ENCODE peak calls at places on chromosomes 5 and 9, in eight cellular contexts. W is GM23248, R is HCT116, Q is fibroblast of lung, D is Caco-2, V is heart left ventricle, K is PC-9, G is esophagus squamous epithelium. Y is an unnamed sample. For H3K4me1, the result is how much of the 10 kb centered on the place peaks cover.

GRCh38 chr9:38335686-38336085 is 56.8 kb upstream of the ALDH1B1 start:
- DNase-seq in Q (no peak), D (no peak), G (no peak), V (no peak), W (no peak), R (no peak), K (no peak), Y (no peak)

GRCh38 chr5:13704401-13704800 is 240.1 kb downstream of the DNAH5 start:
- DNase-seq in D (no peak), V (no peak), R (no peak), G (no peak), W (no peak), Q (no peak), K (no peak), Y (peak)

GRCh38 chr5:98769256-98770157 is 4.0 kb upstream of the RGMB start:
- DNase-seq in K (peak), G (no peak), D (no peak), W (peak), V (peak), Q (peak), R (no peak), Y (no peak)

GRCh38 chr5:142548739-142549275 is 137.1 kb downstream of the FGF1 start:
- DNase-seq in K (peak), W (peak), R (peak), V (peak), Q (peak), G (no peak), D (peak), Y (peak)

GRCh38 chr5:107376546-107377276 is 294.0 kb downstream of the EFNA5 start:
- DNase-seq in R (no peak), Q (peak), K (no peak), W (no peak), G (no peak), D (no peak), V (no peak), Y (no peak)

GRCh38 chr5:71882826-71883744 is 164.0 kb downstream of the CARTPT start:
- DNase-seq in W (peak), V (no peak), D (no peak), Q (no peak), R (no peak), K (peak), G (no peak), Y (no peak)

GRCh38 chr5:150829744-150830143 is 16.6 kb upstream of the IRGM start:
- DNase-seq in D (no peak), W (no peak), Q (no peak), G (no peak), R (no peak), K (no peak), V (no peak), Y (no peak)

GRCh38 chr5:66829826-66830225 is 233.6 kb downstream of the MAST4 start:
- DNase-seq in W (peak), D (no peak), V (no peak), K (peak), Q (no peak), R (no peak), G (no peak), Y (no peak)

GRCh38 chr5:120366047-120366446 is 98.1 kb upstream of the PRR16 start:
- DNase-seq in G (no peak), Q (peak), V (no peak), K (no peak), R (no peak), D (no peak), W (peak), Y (no peak)

GRCh38 chr9:91676042-91676441 is 252.4 kb upstream of the NFIL3 start:
- DNase-seq in D (peak), G (no peak), R (peak), W (peak), V (no peak), Q (no peak), K (peak), Y (no peak)

GRCh38 chr9:125430161-125430485 is 168.5 kb downstream of the GAPVD1 start:
- DNase-seq in G (no peak), V (no peak), D (no peak), K (no peak), R (no peak), Q (no peak), W (no peak), Y (no peak)

GRCh38 chr5:159515909-159516415 is 185.7 kb upstream of the IL12B start:
- DNase-seq in R (peak), G (no peak), V (peak), K (peak), Q (peak), W (peak), D (peak), Y (peak)

GRCh38 chr5:155867531-155868088 is 459.4 kb upstream of the SGCD start:
- DNase-seq in D (no peak), R (no peak), W (peak), G (no peak), V (no peak), Q (no peak), K (no peak), Y (no peak)

GRCh38 chr9:89923961-89924504 is 319.2 kb downstream of the GADD45G start:
- DNase-seq in R (no peak), V (no peak), Q (peak), K (no peak), W (no peak), G (no peak), D (peak), Y (no peak)

GRCh38 chr5:54832846-54833245 is 152.5 kb downstream of the ESM1 start:
- DNase-seq in R (no peak), W (no peak), G (no peak), D (no peak), V (no peak), K (no peak), Q (no peak), Y (no peak)

GRCh38 chr5:122129332-122129731 is at the start of gene ZNF474:
- DNase-seq in R (peak), D (no peak), Q (peak), G (no peak), V (peak), W (peak), K (peak), Y (peak)

GRCh38 chr9:34684816-34685215 is 6.3 kb downstream of the CCL19 start:
- DNase-seq in D (no peak), V (no peak), R (no peak), G (no peak), K (no peak), Q (no peak), W (no peak), Y (no peak)

GRCh38 chr9:91161465-91162275 is 200.0 kb downstream of the AUH start:
- DNase-seq in R (no peak), V (no peak), K (no peak), G (no peak), Q (no peak), D (no peak), W (no peak), Y (no peak)

GRCh38 chr5:41161271-41161670 is 52.1 kb downstream of the C6 start:
- DNase-seq in K (no peak), G (no peak), W (peak), V (no peak), D (no peak), Q (peak), R (no peak), Y (no peak)

GRCh38 chr9:91948061-91948422 is 2.0 kb downstream of the ROR2 start:
- DNase-seq in W (peak), D (no peak), G (no peak), K (no peak), V (no peak), Q (peak), R (no peak), Y (no peak)

GRCh38 chr5:178380541-178381074 is 148.0 kb upstream of the PHYKPL start:
- DNase-seq in W (no peak), Q (no peak), D (no peak), V (no peak), R (no peak), G (no peak), K (no peak), Y (no peak)

GRCh38 chr5:57613726-57614125 is 131.1 kb upstream of the ACTBL2 start:
- DNase-seq in V (no peak), Q (peak), G (no peak), W (no peak), K (no peak), R (no peak), D (no peak), Y (no peak)

GRCh38 chr5:179170606-179171005 is 110.4 kb downstream of the ZNF354C start:
- DNase-seq in D (no peak), Q (no peak), R (no peak), G (no peak), V (no peak), K (no peak), W (no peak), Y (no peak)

GRCh38 chr5:84231390-84231789 is 153.3 kb downstream of the EDIL3 start:
- DNase-seq in Q (no peak), K (no peak), D (no peak), G (no peak), R (no peak), W (no peak), V (no peak), Y (no peak)

GRCh38 chr9:104963076-104963475 is 35.1 kb upstream of the ABCA1 start:
- DNase-seq in K (no peak), R (no peak), V (no peak), Q (no peak), W (no peak), D (no peak), G (no peak), Y (no peak)

GRCh38 chr9:98547606-98548005 is 161.1 kb downstream of the GABBR2 start:
- DNase-seq in R (no peak), W (no peak), Q (no peak), V (no peak), K (no peak), G (no peak), D (peak), Y (no peak)

GRCh38 chr5:112417931-112418358 is 1.1 kb downstream of the EPB41L4A start:
- DNase-seq in Q (no peak), R (no peak), V (peak), D (no peak), G (no peak), K (peak), W (peak), Y (no peak)

GRCh38 chr5:52998552-52999313 is 9.6 kb downstream of the ITGA2 start:
- DNase-seq in W (no peak), R (no peak), V (no peak), Q (no peak), K (no peak), D (no peak), G (no peak), Y (no peak)

GRCh38 chr5:42566658-42567313 is 143.5 kb downstream of the GHR start:
- DNase-seq in K (no peak), W (no peak), Q (peak), V (no peak), D (no peak), R (no peak), G (no peak), Y (no peak)

GRCh38 chr9:14062449-14063187 is 251.3 kb downstream of the NFIB start:
- DNase-seq in W (peak), G (no peak), V (no peak), D (no peak), Q (peak), K (peak), R (no peak), Y (no peak)

GRCh38 chr5:98482321-98483111 is 290.9 kb upstream of the RGMB start:
- DNase-seq in V (no peak), D (no peak), R (no peak), K (no peak), Q (no peak), G (no peak), W (peak), Y (no peak)

GRCh38 chr5:157971466-157972324 is 112.8 kb upstream of the CLINT1 start:
- DNase-seq in Q (no peak), R (no peak), G (no peak), D (peak), V (no peak), K (no peak), W (peak), Y (peak)

GRCh38 chr5:6424110-6424659 is 24.5 kb upstream of the UBE2QL1 start:
- DNase-seq in Q (no peak), V (no peak), R (no peak), D (no peak), W (no peak), K (no peak), G (no peak), Y (no peak)

GRCh38 chr9:113999256-114000062 is 78.6 kb downstream of the AMBP start:
- DNase-seq in Q (no peak), V (peak), K (no peak), D (peak), R (no peak), G (no peak), W (peak), Y (no peak)
- H3K4me1 ChIP-seq in Q (under half), V (under half), K (under half), D (under half), R (under half), G (under half), W (under half), Y (under half)

DNA sequence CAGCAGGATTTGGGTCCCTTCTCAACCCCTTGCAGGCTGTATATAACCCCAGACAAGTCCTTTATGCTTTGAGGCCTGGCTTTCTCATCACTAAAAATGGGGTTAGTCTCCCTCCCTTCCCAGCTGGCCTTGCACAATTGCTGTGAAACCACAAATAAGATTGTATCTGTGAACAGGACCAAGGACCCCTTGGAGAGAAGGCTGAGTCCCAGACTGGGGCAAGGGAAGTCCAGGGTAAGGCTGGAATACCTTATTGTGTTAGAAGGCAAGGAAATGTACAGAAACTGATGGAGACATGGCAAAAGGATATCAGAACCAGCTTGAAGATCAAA is 11.4 kb downstream of the MACROH2A1 start:
- DNase-seq in D (no peak), Q (no peak), V (no peak), R (no peak), K (no peak), G (no peak), W (no peak), Y (no peak)
- H3K4me1 ChIP-seq in D (under half), Q (under half), V (half or more), R (under half), K (under half), G (half or more), W (half or more), Y (under half)

GRCh38 chr5:38468978-38469706 is 87.3 kb downstream of the LIFR start:
- DNase-seq in R (no peak), K (no peak), V (peak), Q (peak), W (no peak), D (no peak), G (no peak), Y (no peak)
- H3K4me1 ChIP-seq in R (under half), K (under half), V (half or more), Q (under half), W (under half), D (under half), G (under half), Y (under half)

DNA sequence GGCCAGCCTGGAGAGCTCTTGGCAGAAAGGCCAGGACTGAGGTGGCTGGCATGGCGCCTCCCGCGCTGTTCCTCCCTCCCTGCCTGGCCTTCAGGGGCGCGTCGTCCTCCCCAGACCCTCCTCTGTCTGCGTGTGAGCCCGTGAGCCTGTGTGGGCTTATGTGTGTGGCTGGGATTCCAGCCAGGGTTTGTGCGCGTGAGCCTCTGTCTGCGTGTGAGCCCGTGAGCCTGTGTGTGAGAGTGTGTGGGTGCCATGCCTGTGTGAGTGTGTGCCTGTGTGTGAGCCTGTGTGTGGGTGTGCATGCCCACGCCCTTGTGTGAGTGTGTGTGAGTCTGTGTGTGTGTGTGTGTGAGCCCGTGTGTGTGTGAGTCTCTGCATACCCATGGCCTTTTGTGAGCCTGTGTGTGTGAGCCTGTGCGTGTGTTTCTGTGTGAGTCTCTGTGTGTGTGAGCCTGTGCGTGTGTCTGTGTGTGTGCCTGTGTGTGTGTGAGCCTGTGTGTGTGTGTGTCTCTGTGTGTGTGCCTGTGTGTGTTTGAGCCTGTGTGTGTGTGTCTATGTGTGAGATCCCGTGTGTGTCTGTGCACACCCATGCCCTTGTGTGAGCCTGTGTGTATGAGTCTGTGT is 13.0 kb downstream of the RXRA start:
- DNase-seq in Q (no peak), R (no peak), D (no peak), G (no peak), W (peak), K (no peak), V (no peak), Y (no peak)
- H3K4me1 ChIP-seq in Q (under half), R (under half), D (under half), G (half or more), W (under half), K (under half), V (half or more), Y (under half)

Y was measured in NT2/D1.